ENCODE peak calls at places on chromosomes 6 and 20, in five cellular contexts. One of them, this sample, is unnamed.

GRCh38 chr6:32239462-32239861 is 15.6 kb upstream of the NOTCH4 start:
- DNase-seq in PC-3: no peak
- DNase-seq in cardiac muscle cell: no peak
- DNase-seq in astrocyte of the spinal cord: no peak
- DNase-seq in endothelial cell: no peak
- DNase-seq in this sample: no peak

GRCh38 chr20:41030536-41031242 is 2.1 kb downstream of the TOP1 start:
- DNase-seq in PC-3: peak; percentile 44
- DNase-seq in cardiac muscle cell: no peak
- DNase-seq in endothelial cell: no peak
- DNase-seq in astrocyte of the spinal cord: peak; percentile 39
- DNase-seq in this sample: no peak

GRCh38 chr6:149855040-149855654 is 9.0 kb downstream of the LRP11 start:
- DNase-seq in cardiac muscle cell: peak; percentile 32
- DNase-seq in astrocyte of the spinal cord: peak; percentile 94
- DNase-seq in PC-3: peak; percentile 93
- DNase-seq in endothelial cell: no peak
- DNase-seq in this sample: no peak

GRCh38 chr6:35108309-35108885 is 32.7 kb downstream of the TCP11 start:
- DNase-seq in endothelial cell: no peak
- DNase-seq in cardiac muscle cell: no peak
- DNase-seq in PC-3: no peak
- DNase-seq in astrocyte of the spinal cord: no peak
- DNase-seq in this sample: no peak

GRCh38 chr6:36204068-36204753 is 7.7 kb downstream of the BRPF3 start:
- DNase-seq in cardiac muscle cell: no peak
- DNase-seq in astrocyte of the spinal cord: no peak
- DNase-seq in endothelial cell: no peak
- DNase-seq in PC-3: no peak
- DNase-seq in this sample: no peak

GRCh38 chr20:61173966-61174725 is 77.9 kb upstream of the CDH4 start:
- DNase-seq in astrocyte of the spinal cord: no peak
- DNase-seq in cardiac muscle cell: no peak
- DNase-seq in endothelial cell: no peak
- DNase-seq in PC-3: no peak
- DNase-seq in this sample: no peak

GRCh38 chr20:50220894-50221266 is 30.2 kb downstream of the CEBPB start:
- DNase-seq in cardiac muscle cell: no peak
- DNase-seq in PC-3: no peak
- DNase-seq in endothelial cell: no peak
- DNase-seq in astrocyte of the spinal cord: no peak
- DNase-seq in this sample: no peak

GRCh38 chr20:58458342-58459057 is 56.7 kb downstream of the APCDD1L start:
- DNase-seq in PC-3: peak; percentile 22
- DNase-seq in cardiac muscle cell: no peak
- DNase-seq in astrocyte of the spinal cord: peak; percentile 63
- DNase-seq in endothelial cell: no peak
- DNase-seq in this sample: peak; percentile 61

GRCh38 chr6:131059486-131059885 is 3.6 kb downstream of the EPB41L2 start:
- DNase-seq in endothelial cell: no peak
- DNase-seq in astrocyte of the spinal cord: peak; percentile 62
- DNase-seq in cardiac muscle cell: no peak
- DNase-seq in PC-3: peak; percentile 75
- DNase-seq in this sample: no peak

GRCh38 chr6:119791746-119792145 is 442.2 kb upstream of the MAN1A1 start:
- DNase-seq in astrocyte of the spinal cord: peak; percentile 40
- DNase-seq in PC-3: peak; percentile 20
- DNase-seq in endothelial cell: no peak
- DNase-seq in cardiac muscle cell: no peak
- DNase-seq in this sample: no peak

DNA sequence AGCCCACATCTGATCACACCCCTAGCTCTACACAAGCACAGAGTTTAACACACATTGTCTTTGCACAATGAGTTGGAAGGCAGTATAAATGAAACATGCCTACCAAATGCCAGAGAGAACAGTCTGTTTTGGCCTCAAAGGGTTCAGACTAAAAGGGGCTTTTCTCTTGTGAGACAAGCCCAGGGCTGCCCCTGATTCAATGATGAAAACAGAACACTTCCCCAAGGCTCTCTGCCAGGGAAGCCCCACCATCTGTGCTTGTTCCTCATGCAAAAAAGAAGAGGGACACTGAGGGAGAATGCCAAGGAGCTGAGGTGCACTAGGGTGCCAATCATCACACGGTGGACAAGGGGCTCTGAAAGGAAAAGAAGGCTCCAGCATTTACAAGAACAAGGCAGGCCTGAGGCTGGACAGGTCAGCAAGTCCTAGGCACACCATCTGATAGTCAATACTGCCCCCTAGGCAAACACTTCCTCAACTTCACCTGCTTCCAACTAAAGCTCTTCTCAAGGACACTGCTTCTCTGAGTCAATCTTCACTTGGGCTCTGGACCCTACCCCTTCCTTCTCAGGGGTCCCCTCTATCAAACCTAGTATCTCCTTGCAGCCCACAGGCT is 37.5 kb upstream of the SLC4A11 start:
- DNase-seq in astrocyte of the spinal cord: no peak
- DNase-seq in cardiac muscle cell: peak; percentile 9
- DNase-seq in endothelial cell: peak; percentile 6
- DNase-seq in PC-3: peak; percentile 65
- DNase-seq in this sample: no peak
- TF ChIP-seq CTCF in astrocyte of the spinal cord: peak; percentile 27
- TF ChIP-seq CTCF in cardiac muscle cell: peak; percentile 35
- TF ChIP-seq CTCF in endothelial cell: no peak
- TF ChIP-seq CTCF in PC-3: peak; percentile 72
- TF ChIP-seq CTCF in this sample: peak; percentile 40

DNA sequence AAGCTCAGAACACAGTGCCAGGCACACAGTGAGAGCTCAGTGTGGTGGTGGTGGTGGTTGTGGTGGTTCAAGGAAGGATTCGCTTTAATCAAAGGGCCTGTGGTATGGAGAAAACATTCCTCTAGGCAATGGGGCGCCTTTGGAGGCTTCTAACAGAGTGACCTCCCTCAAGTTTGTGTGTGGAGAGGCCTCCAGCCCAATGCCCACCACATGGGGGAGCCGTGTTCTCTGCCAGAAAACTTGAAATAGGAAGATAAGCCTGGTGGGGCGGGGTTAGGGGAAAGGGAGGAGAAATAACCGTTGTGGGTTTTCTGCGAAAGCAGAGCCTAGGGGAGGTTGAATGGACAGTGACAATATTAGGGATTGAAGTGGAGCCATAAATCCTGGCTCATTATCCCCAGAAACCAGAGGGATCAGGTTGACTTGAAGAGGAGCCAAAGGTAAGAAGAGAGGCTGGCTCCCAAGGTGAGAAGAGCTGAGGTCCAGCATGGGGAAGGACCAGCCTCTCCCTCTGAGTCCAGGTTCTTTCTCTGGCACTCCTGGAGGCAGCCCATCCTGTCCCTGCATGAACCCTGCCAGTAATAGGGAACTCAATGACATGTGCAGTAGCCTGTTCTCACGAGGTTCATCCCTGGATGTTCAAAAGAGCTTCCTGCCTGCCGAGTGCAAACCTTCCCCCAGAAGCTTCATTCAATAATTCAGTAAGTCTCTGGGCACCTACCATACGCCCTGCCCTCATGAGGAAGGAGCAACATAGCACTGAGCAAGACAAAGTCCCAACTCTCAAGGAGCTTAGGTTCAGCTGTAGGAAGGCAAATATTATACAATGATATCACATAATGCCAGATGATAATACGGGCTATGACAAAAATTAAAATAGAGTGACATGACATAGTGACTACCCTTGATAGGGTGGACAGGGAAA is 51.4 kb downstream of the TGM2 start:
- DNase-seq in PC-3: peak; percentile 40
- DNase-seq in endothelial cell: peak; percentile 49
- DNase-seq in cardiac muscle cell: peak; percentile 42
- DNase-seq in astrocyte of the spinal cord: no peak
- DNase-seq in this sample: peak; percentile 76
- TF ChIP-seq CTCF in PC-3: peak; percentile 60
- TF ChIP-seq CTCF in endothelial cell: peak; percentile 15
- TF ChIP-seq CTCF in cardiac muscle cell: peak; percentile 41
- TF ChIP-seq CTCF in astrocyte of the spinal cord: peak; percentile 22
- TF ChIP-seq CTCF in this sample: peak; percentile 67

GRCh38 chr20:64150756-64151633 is 13.3 kb upstream of the MYT1 start:
- DNase-seq in endothelial cell: no peak
- DNase-seq in astrocyte of the spinal cord: no peak
- DNase-seq in cardiac muscle cell: no peak
- DNase-seq in PC-3: no peak
- DNase-seq in this sample: no peak
- TF ChIP-seq CTCF in endothelial cell: no peak
- TF ChIP-seq CTCF in astrocyte of the spinal cord: no peak
- TF ChIP-seq CTCF in cardiac muscle cell: no peak
- TF ChIP-seq CTCF in PC-3: no peak
- TF ChIP-seq CTCF in this sample: no peak

GRCh38 chr6:159720708-159721107 is 6.6 kb upstream of the WTAP start:
- DNase-seq in endothelial cell: peak; percentile 11
- DNase-seq in PC-3: peak; percentile 59
- DNase-seq in astrocyte of the spinal cord: peak; percentile 22
- DNase-seq in cardiac muscle cell: peak; percentile 44
- DNase-seq in this sample: no peak
- TF ChIP-seq CTCF in endothelial cell: peak; percentile 50
- TF ChIP-seq CTCF in PC-3: peak; percentile 50
- TF ChIP-seq CTCF in astrocyte of the spinal cord: peak; percentile 49
- TF ChIP-seq CTCF in cardiac muscle cell: peak; percentile 36
- TF ChIP-seq CTCF in this sample: peak; percentile 34

DNA sequence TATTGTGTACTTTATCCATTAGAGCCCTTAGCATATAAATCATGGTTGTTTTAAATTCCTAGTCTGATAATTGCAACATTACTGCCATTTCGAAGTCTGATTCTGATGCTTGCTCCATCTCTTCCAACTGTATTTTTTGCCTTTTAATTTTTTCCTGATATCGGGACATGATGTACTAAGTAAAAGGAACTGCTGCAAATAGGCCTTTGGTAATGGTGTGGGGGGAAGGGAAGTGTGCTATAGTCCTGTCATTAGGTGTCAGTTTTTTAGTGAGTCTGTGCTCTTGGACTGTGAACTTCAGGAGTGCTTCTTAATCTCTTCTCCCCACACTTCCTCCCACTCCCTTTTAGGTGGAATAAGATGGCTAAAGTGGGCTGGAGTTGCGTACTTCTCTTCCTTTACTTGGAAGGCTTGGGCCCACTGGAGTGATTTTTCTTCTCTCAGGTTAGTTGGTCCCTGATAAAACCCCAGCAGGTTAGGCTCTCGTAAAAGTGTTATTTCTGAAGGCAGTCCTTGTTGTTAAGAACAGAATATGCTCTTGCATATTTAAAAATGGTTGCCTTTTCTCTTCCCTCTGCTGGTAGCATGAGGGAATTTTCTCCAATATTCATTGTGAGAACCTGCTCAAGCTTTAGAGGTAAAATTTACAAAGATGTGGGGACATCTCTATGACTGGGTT is 18.1 kb downstream of the STXBP5 start:
- DNase-seq in PC-3: peak; percentile 55
- DNase-seq in astrocyte of the spinal cord: peak; percentile 54
- DNase-seq in cardiac muscle cell: peak; percentile 14
- DNase-seq in endothelial cell: no peak
- DNase-seq in this sample: no peak
- TF ChIP-seq CTCF in PC-3: peak; percentile 65
- TF ChIP-seq CTCF in astrocyte of the spinal cord: peak; percentile 53
- TF ChIP-seq CTCF in cardiac muscle cell: peak; percentile 47
- TF ChIP-seq CTCF in endothelial cell: peak; percentile 71
- TF ChIP-seq CTCF in this sample: peak; percentile 52

DNA sequence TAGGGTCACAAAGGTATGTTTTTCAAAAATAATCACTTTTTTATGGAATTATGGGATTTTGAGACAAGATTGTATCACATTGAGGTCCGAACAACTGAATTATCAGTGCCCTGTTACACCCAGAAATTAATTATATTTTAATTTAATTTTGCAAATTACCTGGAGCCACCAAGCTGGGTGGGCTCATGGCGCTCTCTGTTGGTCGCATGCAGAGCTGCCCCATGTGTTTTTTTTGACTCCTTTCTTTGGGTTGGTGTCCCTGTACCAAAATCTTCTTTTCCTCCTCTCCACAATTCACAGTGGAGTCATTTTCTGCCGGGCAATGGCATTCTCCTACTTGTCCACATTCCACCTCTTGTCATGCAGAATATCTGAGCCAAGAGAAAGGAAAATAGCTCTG is 38.9 kb upstream of the FRMD1 start:
- DNase-seq in cardiac muscle cell: no peak
- DNase-seq in PC-3: no peak
- DNase-seq in endothelial cell: no peak
- DNase-seq in astrocyte of the spinal cord: no peak
- DNase-seq in this sample: no peak
- TF ChIP-seq CTCF in cardiac muscle cell: peak; percentile 50
- TF ChIP-seq CTCF in PC-3: peak; percentile 38
- TF ChIP-seq CTCF in endothelial cell: peak; percentile 31
- TF ChIP-seq CTCF in astrocyte of the spinal cord: peak; percentile 24
- TF ChIP-seq CTCF in this sample: peak; percentile 40